ENCODE peak calls at places on chromosomes 1 and 21, in five cellular contexts. X is fibroblast of mammary gland, C is GM12865, J is adipocyte, F is NT2/D1. E is an unnamed sample.

GRCh38 chr1:160925652-160926241 is 28.9 kb downstream of the ITLN2 start:
- DNase-seq in X (peak), C (no peak), J (peak), F (no peak), E (no peak)

GRCh38 chr1:76035053-76035452 is 39.5 kb upstream of the ST6GALNAC3 start:
- DNase-seq in X (peak), C (no peak), J (peak), F (no peak), E (no peak)

GRCh38 chr21:26587621-26588260 is 14.7 kb upstream of the CYYR1 start:
- DNase-seq in X (peak), C (no peak), J (peak), F (no peak), E (no peak)

GRCh38 chr1:115810609-115811008 is 30.3 kb downstream of the NHLH2 start:
- DNase-seq in X (no peak), C (no peak), J (no peak), F (no peak), E (no peak)

GRCh38 chr1:119115301-119115700 is 25.2 kb downstream of the WARS2 start:
- DNase-seq in X (no peak), C (no peak), J (no peak), F (no peak), E (no peak)

GRCh38 chr1:170567214-170567613 is 35.2 kb downstream of the GORAB start:
- DNase-seq in X (no peak), C (no peak), J (no peak), F (no peak), E (no peak)

GRCh38 chr1:67572594-67573221 is 112.3 kb upstream of the GADD45A start:
- DNase-seq in X (no peak), C (no peak), J (peak), F (no peak), E (no peak)

GRCh38 chr1:205913451-205914204 is 29.6 kb downstream of the SLC26A9 start:
- DNase-seq in X (peak), C (no peak), J (no peak), F (no peak), E (no peak)

GRCh38 chr1:62271932-62272728 is 47.1 kb downstream of the KANK4 start:
- DNase-seq in X (no peak), C (peak), J (no peak), F (no peak), E (peak)

GRCh38 chr1:174398246-174398645 is 49.5 kb upstream of the GPR52 start:
- DNase-seq in X (peak), C (peak), J (no peak), F (no peak), E (no peak)

GRCh38 chr1:55275151-55275748 is 60.1 kb upstream of the USP24 start:
- DNase-seq in X (peak), C (no peak), J (no peak), F (no peak), E (peak)

GRCh38 chr1:21663951-21664805 is 5.0 kb downstream of the RAP1GAP start:
- DNase-seq in X (no peak), C (no peak), J (no peak), F (no peak), E (peak)

GRCh38 chr1:190551638-190552037 is 74.0 kb upstream of the BRINP3 start:
- DNase-seq in X (no peak), C (no peak), J (no peak), F (peak), E (no peak)

GRCh38 chr1:230108580-230108979 is 41.5 kb downstream of the GALNT2 start:
- DNase-seq in X (no peak), C (no peak), J (no peak), F (no peak), E (no peak)

GRCh38 chr1:8986814-8987190 is 39.4 kb downstream of the SLC2A7 start:
- DNase-seq in X (no peak), C (no peak), J (no peak), F (no peak), E (no peak)

GRCh38 chr1:28540651-28541050 is 12.2 kb upstream of the TRNAU1AP start:
- DNase-seq in X (no peak), C (no peak), J (no peak), F (peak), E (no peak)

GRCh38 chr1:66298427-66298826 is 235.5 kb upstream of the SGIP1 start:
- DNase-seq in X (no peak), C (no peak), J (no peak), F (no peak), E (no peak)

GRCh38 chr21:45530423-45531113 is 11.7 kb downstream of the SLC19A1 start:
- DNase-seq in X (no peak), C (no peak), J (no peak), F (no peak), E (no peak)

GRCh38 chr1:184191181-184191601 is 139.7 kb downstream of the TSEN15 start:
- DNase-seq in X (peak), C (no peak), J (peak), F (no peak), E (no peak)

GRCh38 chr1:116855788-116856187 is 53.9 kb upstream of the PTGFRN start:
- DNase-seq in X (peak), C (no peak), J (peak), F (no peak), E (no peak)

GRCh38 chr1:94621392-94621791 is 79.8 kb upstream of the F3 start:
- DNase-seq in X (peak), C (no peak), J (no peak), F (no peak), E (no peak)

GRCh38 chr1:207935166-207935583 is 24.2 kb upstream of the CD34 start:
- DNase-seq in X (no peak), C (peak), J (no peak), F (no peak), E (no peak)

GRCh38 chr1:100538935-100539835 is 1.2 kb downstream of the GPR88 start:
- DNase-seq in X (no peak), C (no peak), J (peak), F (no peak), E (peak)

GRCh38 chr1:109877776-109878175 is 32.9 kb upstream of the CSF1 start:
- DNase-seq in X (no peak), C (no peak), J (no peak), F (no peak), E (no peak)
- H3K4me3 ChIP-seq in X (no peak), C (no peak), J (peak), F (no peak), E (no peak)

GRCh38 chr21:20998456-20998789 is 214 bp downstream of the NCAM2 start:
- DNase-seq in X (no peak), C (no peak), J (no peak), F (no peak), E (no peak)

GRCh38 chr21:20996421-20997307 is 1.5 kb upstream of the NCAM2 start:
- DNase-seq in X (no peak), C (no peak), J (no peak), F (no peak), E (peak)

GRCh38 chr21:20998886-20999285 is 677 bp downstream of the NCAM2 start:
- DNase-seq in X (no peak), C (no peak), J (peak), F (no peak), E (no peak)

GRCh38 chr21:20997633-20998455 is at the start of gene NCAM2:
- DNase-seq in X (peak), C (peak), J (peak), F (peak), E (peak)

DNA sequence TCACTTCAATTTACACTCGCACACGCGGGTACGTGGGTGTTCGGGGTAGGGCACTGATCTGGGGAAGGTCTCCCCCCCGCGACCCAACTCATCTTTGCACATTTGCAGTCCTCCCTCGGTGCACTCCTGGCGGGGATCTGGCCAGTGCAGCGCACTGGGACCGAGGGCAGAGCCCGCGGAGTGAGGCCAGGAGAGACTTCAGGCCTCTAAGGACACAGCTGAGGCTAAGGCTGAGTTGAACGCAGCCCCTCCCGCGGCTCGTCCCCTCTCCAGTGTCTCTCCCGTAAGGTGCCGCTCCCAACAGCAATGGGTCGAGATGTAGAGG is 939 bp upstream of the NCAM2 start:
- DNase-seq in X (no peak), C (no peak), J (peak), F (no peak), E (peak)
- H3K4me3 ChIP-seq in X (peak), C (no peak), J (peak), F (peak), E (peak)

DNA sequence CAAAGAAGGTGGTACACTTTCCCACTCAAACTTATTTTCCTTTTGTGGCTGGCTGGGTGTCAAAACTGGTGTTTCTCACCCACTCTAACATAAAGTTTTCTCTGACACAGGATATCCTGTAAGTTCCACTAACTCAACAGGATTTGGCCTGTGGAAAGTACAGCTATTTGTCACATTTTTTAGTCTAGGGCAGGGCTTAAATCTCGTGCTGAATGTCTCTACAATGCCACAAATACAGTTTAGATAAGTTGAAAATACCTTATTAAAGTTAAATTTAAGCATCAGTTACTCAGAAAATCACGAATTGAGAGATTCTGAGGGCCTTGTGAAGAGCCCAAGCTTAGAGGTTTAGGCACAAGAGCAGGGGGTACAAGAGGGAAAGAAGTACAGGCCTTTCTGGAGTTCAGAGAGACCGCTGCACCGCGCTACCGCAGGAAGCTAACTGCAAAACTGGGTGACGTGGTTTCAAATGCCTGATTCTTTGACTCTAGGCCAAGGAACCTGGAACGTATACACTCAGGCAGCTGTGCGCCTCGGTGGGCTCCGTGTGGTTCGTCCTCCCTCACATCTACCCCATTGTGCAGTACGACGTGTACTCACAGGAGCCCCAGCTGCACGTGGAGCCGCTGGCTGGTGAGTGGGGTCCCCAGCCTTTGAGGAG is 23.4 kb upstream of the PWP2 start:
- DNase-seq in X (no peak), C (no peak), J (no peak), F (no peak), E (no peak)
- H3K4me3 ChIP-seq in X (no peak), C (no peak), J (no peak), F (no peak), E (no peak)

GRCh38 chr1:40711465-40712404 is 20.2 kb downstream of the NFYC start:
- DNase-seq in X (peak), C (peak), J (peak), F (no peak), E (no peak)
- H3K4me3 ChIP-seq in X (no peak), C (peak), J (peak), F (no peak), E (no peak)

GRCh38 chr1:168959382-168959781 is 147.1 kb upstream of the ATP1B1 start:
- DNase-seq in X (no peak), C (no peak), J (no peak), F (no peak), E (no peak)

GRCh38 chr1:168957818-168958217 is 148.7 kb upstream of the ATP1B1 start:
- DNase-seq in X (no peak), C (no peak), J (no peak), F (no peak), E (no peak)

GRCh38 chr1:168960595-168960994 is 145.9 kb upstream of the ATP1B1 start:
- DNase-seq in X (no peak), C (no peak), J (no peak), F (no peak), E (no peak)

GRCh38 chr1:168958562-168959289 is 147.8 kb upstream of the ATP1B1 start:
- DNase-seq in X (peak), C (no peak), J (no peak), F (no peak), E (no peak)

DNA sequence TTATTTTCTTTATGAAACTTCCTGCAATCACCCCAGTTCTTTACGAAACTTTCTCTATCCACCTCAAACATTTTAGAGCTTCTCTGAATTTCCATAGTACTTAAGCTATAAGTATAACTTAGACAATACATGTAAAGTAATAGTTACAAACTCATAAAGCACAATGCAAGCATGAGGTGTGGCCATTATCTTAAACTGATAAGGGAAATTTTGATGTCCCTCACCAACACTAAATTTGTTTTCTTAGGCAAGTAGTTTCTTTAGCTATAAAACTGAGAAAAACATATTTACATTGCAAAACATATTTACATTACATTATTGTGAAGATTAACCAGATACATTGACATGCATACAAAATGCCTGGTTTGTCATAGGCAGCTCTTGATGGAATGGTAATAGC is 146.4 kb upstream of the ATP1B1 start:
- DNase-seq in X (no peak), C (no peak), J (no peak), F (no peak), E (no peak)
- H3K4me3 ChIP-seq in X (no peak), C (no peak), J (no peak), F (no peak), E (no peak)

E was measured in H7.